ENCODE peak calls at places on chromosomes 11 and 22, in eight cellular contexts. Z is A549, N is stomach, A is SK-N-SH, O is left ventricle myocardium inferior, X is fibroblast of lung, H is upper lobe of right lung, M is tibial nerve. D is an unnamed sample.

GRCh38 chr11:64292458-64293254 is 1.6 kb downstream of the KCNK4 start:
- DNase-seq in Z (no peak), N (no peak), A (no peak), O (no peak), X (no peak), H (no peak), M (no peak), D (no peak)

GRCh38 chr11:35066029-35066428 is 72.9 kb upstream of the CD44 start:
- DNase-seq in Z (no peak), N (no peak), A (no peak), O (no peak), X (no peak), H (no peak), M (no peak), D (no peak)

GRCh38 chr11:60065801-60066200 is 9.3 kb downstream of the MS4A3 start:
- DNase-seq in Z (no peak), N (no peak), A (no peak), O (no peak), X (no peak), H (no peak), M (no peak), D (no peak)

GRCh38 chr11:9330387-9331384 is 16.3 kb upstream of the TMEM41B start:
- DNase-seq in Z (no peak), N (no peak), A (no peak), O (no peak), X (peak), H (no peak), M (no peak), D (no peak)

GRCh38 chr11:38646382-38646781 is 2048.3 kb upstream of the RAG2 start:
- DNase-seq in Z (no peak), N (no peak), A (no peak), O (peak), X (no peak), H (no peak), M (no peak), D (no peak)

GRCh38 chr11:76910620-76911414 is 50.1 kb downstream of the ACER3 start:
- DNase-seq in Z (no peak), N (no peak), A (no peak), O (peak), X (peak), H (no peak), M (peak), D (no peak)

GRCh38 chr11:31355131-31355530 is 14.4 kb downstream of the DCDC1 start:
- DNase-seq in Z (no peak), N (no peak), A (no peak), O (no peak), X (peak), H (no peak), M (no peak), D (no peak)

GRCh38 chr22:40138866-40139265 is 38.9 kb upstream of the TNRC6B start:
- DNase-seq in Z (no peak), N (no peak), A (no peak), O (no peak), X (no peak), H (no peak), M (no peak), D (no peak)

GRCh38 chr11:71400216-71400615 is 48.0 kb downstream of the DHCR7 start:
- DNase-seq in Z (no peak), N (no peak), A (no peak), O (no peak), X (no peak), H (no peak), M (no peak), D (no peak)

GRCh38 chr22:43408009-43408408 is 3.8 kb upstream of the MPPED1 start:
- DNase-seq in Z (no peak), N (no peak), A (no peak), O (no peak), X (no peak), H (no peak), M (no peak), D (no peak)

GRCh38 chr11:11532574-11532973 is 89.2 kb downstream of the GALNT18 start:
- DNase-seq in Z (no peak), N (no peak), A (no peak), O (no peak), X (no peak), H (no peak), M (no peak), D (no peak)

GRCh38 chr11:112541140-112541901 is 280.7 kb upstream of the PLET1 start:
- DNase-seq in Z (no peak), N (no peak), A (no peak), O (no peak), X (no peak), H (no peak), M (peak), D (no peak)

GRCh38 chr22:32018056-32018455 is 25.0 kb upstream of the SLC5A1 start:
- DNase-seq in Z (no peak), N (no peak), A (no peak), O (no peak), X (no peak), H (no peak), M (no peak), D (no peak)

GRCh38 chr11:82718307-82718706 is 15.4 kb downstream of the FAM181B start:
- DNase-seq in Z (peak), N (no peak), A (peak), O (no peak), X (peak), H (no peak), M (no peak), D (peak)

GRCh38 chr22:22408731-22409696 is 99.5 kb downstream of the ZNF280B start:
- DNase-seq in Z (peak), N (no peak), A (peak), O (no peak), X (peak), H (no peak), M (no peak), D (no peak)

GRCh38 chr22:31893460-31893859 is 50.9 kb upstream of the YWHAH start:
- DNase-seq in Z (no peak), N (peak), A (no peak), O (no peak), X (no peak), H (no peak), M (no peak), D (no peak)

GRCh38 chr11:59943996-59944395 is 5.8 kb downstream of the OOSP1 start:
- DNase-seq in Z (no peak), N (no peak), A (no peak), O (no peak), X (no peak), H (no peak), M (no peak), D (no peak)

GRCh38 chr11:16969010-16970004 is 44.9 kb downstream of the PLEKHA7 start:
- DNase-seq in Z (no peak), N (no peak), A (peak), O (no peak), X (no peak), H (no peak), M (no peak), D (no peak)

GRCh38 chr11:2837096-2837601 is 48.4 kb downstream of the CDKN1C start:
- DNase-seq in Z (peak), N (peak), A (peak), O (peak), X (peak), H (peak), M (peak), D (no peak)

GRCh38 chr11:62035293-62035692 is 67.9 kb upstream of the FTH1 start:
- DNase-seq in Z (no peak), N (no peak), A (no peak), O (no peak), X (no peak), H (no peak), M (no peak), D (no peak)

GRCh38 chr22:46619240-46619829 is 851 bp upstream of the GRAMD4 start:
- DNase-seq in Z (no peak), N (no peak), A (no peak), O (no peak), X (no peak), H (no peak), M (no peak), D (no peak)

GRCh38 chr11:10350341-10350740 is 45.5 kb downstream of the ADM start:
- DNase-seq in Z (no peak), N (no peak), A (no peak), O (no peak), X (peak), H (no peak), M (no peak), D (no peak)

GRCh38 chr22:44012172-44012571 is 11.9 kb upstream of the PARVB start:
- DNase-seq in Z (no peak), N (no peak), A (no peak), O (no peak), X (no peak), H (no peak), M (no peak), D (no peak)

GRCh38 chr11:13210424-13210823 is 67.2 kb upstream of the BMAL1 start:
- DNase-seq in Z (peak), N (peak), A (peak), O (peak), X (peak), H (no peak), M (peak), D (peak)

GRCh38 chr11:131998020-131998419 is 627.6 kb downstream of the NTM start:
- DNase-seq in Z (no peak), N (no peak), A (no peak), O (no peak), X (no peak), H (no peak), M (no peak), D (no peak)

GRCh38 chr11:119062779-119063178 is 4.8 kb upstream of the VPS11 start:
- DNase-seq in Z (no peak), N (peak), A (no peak), O (no peak), X (peak), H (no peak), M (no peak), D (no peak)

GRCh38 chr11:97687106-97687505 is 1297.3 kb downstream of the JRKL start:
- DNase-seq in Z (no peak), N (no peak), A (peak), O (no peak), X (no peak), H (no peak), M (no peak), D (no peak)

DNA sequence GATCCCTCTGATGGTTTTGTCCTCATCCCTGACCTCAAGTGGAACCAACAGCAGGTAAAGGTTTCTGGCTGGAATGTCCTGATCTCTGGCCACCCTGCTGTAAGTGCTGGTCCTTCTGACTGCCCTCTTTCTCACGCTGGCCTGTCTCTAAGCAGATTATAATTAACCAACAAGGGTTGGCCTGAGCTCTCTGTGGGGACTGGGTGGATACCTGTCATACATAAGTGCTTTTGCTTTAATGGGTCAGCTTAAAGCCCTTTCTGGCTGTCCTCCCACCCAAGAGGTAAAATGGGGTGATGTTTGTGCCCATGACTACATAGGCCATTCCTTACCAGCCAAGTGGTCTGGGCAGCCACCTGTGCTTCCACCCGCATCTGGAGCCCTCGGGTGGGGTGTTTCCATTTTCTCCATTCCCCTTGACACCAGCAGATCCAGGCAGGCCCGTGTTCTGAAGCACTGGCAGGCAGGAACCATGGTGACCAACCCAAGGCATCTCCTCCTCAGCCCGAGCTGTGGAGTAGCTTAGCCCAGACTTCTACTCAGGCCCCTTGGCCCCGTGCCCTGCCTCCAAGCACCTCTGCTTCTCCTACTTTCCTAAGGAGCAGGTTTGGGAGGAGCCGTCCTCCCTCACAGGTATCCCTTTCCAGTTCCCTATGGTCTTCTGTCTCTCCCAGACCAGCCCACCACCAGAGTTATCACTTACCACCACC is 17.0 kb upstream of the ST3GAL4 start:
- DNase-seq in Z (no peak), N (no peak), A (no peak), O (no peak), X (no peak), H (peak), M (no peak), D (no peak)
- H3K27ac ChIP-seq in Z (no peak), N (peak), A (no peak), O (peak), X (no peak), H (no peak), M (no peak), D (no peak)

GRCh38 chr11:47527186-47527585 is 25.7 kb downstream of the CELF1 start:
- DNase-seq in Z (no peak), N (no peak), A (no peak), O (no peak), X (no peak), H (no peak), M (no peak), D (no peak)

GRCh38 chr11:47536925-47537324 is 16.0 kb downstream of the CELF1 start:
- DNase-seq in Z (no peak), N (no peak), A (no peak), O (no peak), X (no peak), H (no peak), M (no peak), D (no peak)

GRCh38 chr11:47534707-47535251 is 18.2 kb downstream of the CELF1 start:
- DNase-seq in Z (no peak), N (no peak), A (no peak), O (no peak), X (no peak), H (no peak), M (no peak), D (no peak)

GRCh38 chr11:47533690-47534135 is 19.2 kb downstream of the CELF1 start:
- DNase-seq in Z (no peak), N (no peak), A (no peak), O (no peak), X (peak), H (no peak), M (no peak), D (no peak)

DNA sequence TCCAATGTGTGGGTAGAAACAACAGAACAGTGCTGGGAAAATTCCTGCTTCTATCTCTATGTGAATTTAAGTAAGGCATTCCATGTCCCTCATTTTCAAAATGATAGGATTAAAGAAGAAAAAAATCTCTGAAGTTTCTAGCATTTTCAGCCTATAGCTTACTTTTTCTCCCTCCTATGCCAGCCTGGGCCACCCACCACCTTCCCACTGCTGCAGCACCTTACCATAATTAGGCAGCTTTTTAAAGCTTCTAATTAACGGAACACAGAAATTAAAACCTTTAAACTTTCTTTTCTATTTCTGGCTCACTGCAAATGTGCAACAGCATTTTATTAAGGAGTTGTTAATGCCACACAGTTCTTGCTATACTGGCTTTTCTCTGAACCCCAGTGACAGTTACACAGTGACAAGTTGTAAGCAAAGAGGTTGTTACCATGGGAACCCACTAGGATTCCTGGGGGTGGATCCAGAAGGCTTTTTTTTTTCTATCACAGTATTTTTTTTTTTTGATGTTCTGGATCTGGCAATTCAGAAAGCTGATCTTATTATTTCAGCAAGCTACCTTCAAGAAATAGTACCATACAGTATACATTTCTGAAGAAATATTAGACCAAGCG is 20.2 kb downstream of the CELF1 start:
- DNase-seq in Z (no peak), N (no peak), A (peak), O (no peak), X (no peak), H (no peak), M (no peak), D (no peak)
- H3K4me3 ChIP-seq in Z (no peak), N (no peak), A (no peak), O (no peak), X (no peak), H (no peak), M (no peak), D (no peak)

GRCh38 chr11:72599325-72600117 is 74.7 kb downstream of the PDE2A start:
- DNase-seq in Z (no peak), N (no peak), A (no peak), O (no peak), X (no peak), H (no peak), M (no peak), D (no peak)
- TF ChIP-seq CTCF in Z (no peak), N (no peak), A (no peak), O (no peak), X (no peak), H (no peak), M (no peak), D (no peak)

GRCh38 chr11:78347956-78348355 is 69.7 kb downstream of the GAB2 start:
- DNase-seq in Z (no peak), N (no peak), A (no peak), O (no peak), X (no peak), H (no peak), M (no peak), D (no peak)
- H3K27ac ChIP-seq in Z (no peak), N (no peak), A (no peak), O (peak), X (no peak), H (no peak), M (peak), D (no peak)

D was measured in AG04450.